ENCODE peak calls at places on chromosomes 13 and 19, in nine cellular contexts. E is AG09309; S is ascending aorta; F is activated CD8-positive, alpha-beta T cell treated with anti-CD3 and anti-CD28 coated beads for 36 hours; D is GM06990; A is breast epithelium; Q is cardiac fibroblast; W is dorsolateral prefrontal cortex; I is lung. X is an unnamed sample.

GRCh38 chr19:56101095-56101494 is 20.0 kb downstream of the ZNF787 start:
- DNase-seq in E (no peak), D (no peak), Q (no peak), S (no peak), A (no peak), W (no peak), I (no peak), F (no peak), X (no peak)

GRCh38 chr19:17794731-17795494 is at the start of gene B3GNT3:
- DNase-seq in F (no peak), A (no peak), S (no peak), W (no peak), D (no peak), I (peak), E (no peak), Q (peak), X (no peak)

GRCh38 chr13:113595131-113595530 is 10.6 kb downstream of the TFDP1 start:
- DNase-seq in E (no peak), W (peak), A (peak), I (no peak), D (no peak), F (no peak), Q (no peak), S (no peak), X (no peak)

GRCh38 chr13:34247596-34247995 is 429.6 kb downstream of the RFC3 start:
- DNase-seq in F (no peak), A (no peak), I (no peak), Q (no peak), W (no peak), E (no peak), S (no peak), D (no peak), X (no peak)

GRCh38 chr19:39428309-39429112 is 7.2 kb downstream of the RPS16 start:
- DNase-seq in W (no peak), I (no peak), F (no peak), E (peak), D (no peak), A (no peak), Q (peak), S (peak), X (no peak)

GRCh38 chr13:59823495-59823894 is 340.2 kb downstream of the DIAPH3 start:
- DNase-seq in F (no peak), A (no peak), E (peak), W (no peak), S (no peak), D (no peak), I (no peak), Q (peak), X (no peak)

GRCh38 chr19:49421039-49421877 is 2.0 kb downstream of the PTH2 start:
- DNase-seq in A (no peak), F (peak), W (peak), S (peak), I (peak), E (no peak), Q (peak), D (peak), X (peak)

GRCh38 chr13:101552797-101553196 is 100.3 kb downstream of the ITGBL1 start:
- DNase-seq in A (no peak), S (no peak), W (no peak), D (no peak), F (no peak), I (no peak), E (no peak), Q (peak), X (no peak)

GRCh38 chr19:48934837-48935236 is 1.3 kb downstream of the DHDH start:
- DNase-seq in Q (no peak), E (no peak), S (no peak), D (no peak), F (no peak), A (no peak), I (no peak), W (no peak), X (no peak)

GRCh38 chr19:43675269-43675879 is 5.4 kb upstream of the PLAUR start:
- DNase-seq in A (peak), Q (no peak), W (no peak), F (no peak), S (no peak), I (peak), E (no peak), D (no peak), X (no peak)

GRCh38 chr19:50358483-50359431 is 6.7 kb downstream of the NAPSA start:
- DNase-seq in A (no peak), I (peak), Q (peak), E (no peak), S (peak), F (peak), W (peak), D (peak), X (no peak)

GRCh38 chr13:57629391-57629804 is 2.1 kb upstream of the PCDH17 start:
- DNase-seq in Q (peak), A (peak), E (no peak), S (peak), W (peak), F (peak), D (no peak), I (no peak), X (no peak)

GRCh38 chr13:22793598-22794134 is 387.1 kb upstream of the SGCG start:
- DNase-seq in W (no peak), E (no peak), Q (no peak), S (no peak), F (no peak), I (no peak), D (no peak), A (no peak), X (no peak)

GRCh38 chr19:11556634-11557420 is 2.2 kb downstream of the ELOF1 start:
- DNase-seq in A (no peak), I (no peak), Q (no peak), E (no peak), D (no peak), S (no peak), F (no peak), W (no peak), X (no peak)

GRCh38 chr13:100954430-100955361 is 280.1 kb upstream of the TMTC4 start:
- DNase-seq in E (no peak), A (no peak), F (no peak), S (no peak), Q (no peak), W (no peak), I (no peak), D (no peak), X (no peak)

GRCh38 chr19:52171321-52172169 is at the start of gene ZNF836:
- DNase-seq in Q (peak), A (peak), D (peak), S (peak), E (no peak), I (peak), F (peak), W (peak), X (peak)

GRCh38 chr13:34401741-34402140 is 540.3 kb upstream of the NBEA start:
- DNase-seq in I (no peak), W (no peak), E (no peak), Q (no peak), A (no peak), D (no peak), S (no peak), F (no peak), X (no peak)

GRCh38 chr19:51572415-51572814 is 1.3 kb downstream of the ZNF175 start:
- DNase-seq in Q (peak), I (no peak), D (no peak), A (no peak), E (no peak), F (no peak), S (no peak), W (no peak), X (no peak)

GRCh38 chr19:1948676-1949075 is 7.7 kb downstream of the CSNK1G2 start:
- DNase-seq in E (no peak), D (no peak), I (no peak), Q (no peak), S (no peak), F (no peak), W (no peak), A (no peak), X (no peak)

GRCh38 chr13:50934735-50935419 is 25.3 kb downstream of the RNASEH2B start:
- DNase-seq in Q (no peak), S (no peak), A (no peak), W (no peak), E (no peak), F (no peak), D (no peak), I (no peak), X (no peak)

GRCh38 chr19:42427313-42427712 is at the start of gene LIPE:
- DNase-seq in Q (peak), A (no peak), E (no peak), F (no peak), I (no peak), S (no peak), D (no peak), W (no peak), X (no peak)

GRCh38 chr13:100619940-100620339 is 31.4 kb upstream of the GGACT start:
- DNase-seq in W (no peak), I (no peak), F (no peak), D (no peak), E (no peak), Q (no peak), S (no peak), A (no peak), X (no peak)

GRCh38 chr13:105969761-105970160 is 565.7 kb downstream of the EFNB2 start:
- DNase-seq in W (no peak), I (no peak), F (no peak), D (no peak), Q (no peak), A (no peak), S (no peak), E (peak), X (no peak)

GRCh38 chr19:29941828-29942403 is at the start of gene URI1:
- DNase-seq in S (peak), I (peak), E (no peak), F (peak), Q (peak), W (peak), A (peak), D (peak), X (peak)

GRCh38 chr19:53982611-53983010 is 8.8 kb upstream of the CACNG6 start:
- DNase-seq in E (no peak), I (no peak), A (no peak), D (no peak), W (no peak), F (peak), Q (peak), S (no peak), X (no peak)

GRCh38 chr19:52957591-52957990 is 5.1 kb downstream of the ZNF816 start:
- DNase-seq in W (no peak), E (no peak), A (no peak), I (no peak), Q (no peak), F (no peak), S (no peak), D (no peak), X (no peak)

GRCh38 chr19:13841339-13842293 is 35.3 kb upstream of the NANOS3 start:
- DNase-seq in D (no peak), W (no peak), S (peak), E (no peak), A (peak), I (peak), F (no peak), Q (peak), X (no peak)

GRCh38 chr13:24124789-24125476 is 35.6 kb upstream of the SPATA13 start:
- DNase-seq in D (peak), S (no peak), F (peak), Q (no peak), W (no peak), I (no peak), A (no peak), E (no peak), X (no peak)

GRCh38 chr13:40617801-40618356 is 48.6 kb downstream of the FOXO1 start:
- DNase-seq in E (no peak), W (no peak), D (no peak), S (no peak), F (no peak), I (no peak), Q (no peak), A (no peak), X (no peak)

GRCh38 chr19:54153731-54154326 is 5.7 kb downstream of the LENG1 start:
- DNase-seq in E (no peak), I (no peak), W (no peak), D (no peak), F (no peak), Q (no peak), S (no peak), A (no peak), X (no peak)

GRCh38 chr13:72290962-72291681 is 424.1 kb upstream of the DACH1 start:
- DNase-seq in I (no peak), A (no peak), D (no peak), Q (peak), E (no peak), W (no peak), S (no peak), F (no peak), X (no peak)

GRCh38 chr19:4914736-4915501 is 5.6 kb downstream of the UHRF1 start:
- DNase-seq in A (no peak), E (peak), W (no peak), S (no peak), F (peak), D (no peak), Q (peak), I (peak), X (no peak)

GRCh38 chr13:99614465-99614885 is 113.2 kb downstream of the TM9SF2 start:
- DNase-seq in Q (peak), W (no peak), F (peak), A (no peak), S (no peak), D (no peak), E (no peak), I (no peak), X (no peak)

GRCh38 chr19:40005670-40006272 is 8.9 kb downstream of the ZNF546 start:
- DNase-seq in E (no peak), I (no peak), Q (no peak), A (no peak), S (no peak), W (no peak), F (no peak), D (no peak), X (no peak)

GRCh38 chr19:45045671-45046353 is 7.0 kb downstream of the CLASRP start:
- DNase-seq in I (no peak), F (no peak), W (peak), S (no peak), D (no peak), E (no peak), A (no peak), Q (no peak), X (no peak)

GRCh38 chr19:5718032-5718578 is 1.8 kb downstream of the LONP1 start:
- DNase-seq in A (no peak), F (peak), Q (no peak), W (no peak), I (no peak), D (no peak), E (no peak), S (no peak), X (no peak)

GRCh38 chr13:52711277-52711676 is 28.3 kb downstream of the CNMD start:
- DNase-seq in F (no peak), D (no peak), E (no peak), S (no peak), A (no peak), W (no peak), Q (no peak), I (no peak), X (no peak)

GRCh38 chr19:7928741-7929701 is 3.1 kb upstream of the CTXN1 start:
- DNase-seq in E (peak), S (peak), I (no peak), A (no peak), W (peak), F (peak), D (peak), Q (peak), X (peak)

GRCh38 chr19:3669616-3670257 is 30.5 kb downstream of the PIP5K1C start:
- DNase-seq in S (no peak), E (no peak), F (no peak), W (no peak), Q (no peak), I (no peak), D (no peak), A (no peak), X (no peak)
- TF ChIP-seq CTCF in S (no peak), E (no peak), F (no peak), W (no peak), Q (no peak), I (no peak), D (no peak), A (no peak), X (no peak)

GRCh38 chr13:20197361-20197834 is 4.7 kb upstream of the GJB2 start:
- DNase-seq in Q (peak), F (peak), E (peak), A (no peak), I (no peak), D (no peak), S (no peak), W (no peak), X (no peak)
- TF ChIP-seq CTCF in Q (peak), F (peak), E (peak), A (no peak), I (peak), D (peak), S (peak), W (peak), X (peak)

DNA sequence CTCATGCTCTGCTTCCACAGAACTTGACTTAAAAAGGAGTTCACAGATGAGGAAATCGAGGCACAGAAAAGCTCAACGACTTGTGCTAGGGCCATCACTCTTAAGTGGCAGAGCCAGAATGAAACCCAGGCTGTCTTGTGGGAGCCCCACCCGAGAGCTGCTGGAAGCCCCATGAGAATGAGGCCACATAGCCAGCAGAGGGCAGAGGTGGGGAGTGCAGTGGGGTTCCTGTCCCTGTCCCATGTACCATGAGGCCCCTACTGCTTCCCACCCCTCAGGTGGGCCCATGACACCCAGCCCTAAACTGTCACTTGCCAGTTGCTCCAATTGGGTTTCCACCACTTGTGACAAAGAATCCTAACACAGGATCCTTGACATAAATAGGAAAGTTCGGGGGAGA is 175.9 kb downstream of the IRS2 start:
- DNase-seq in Q (peak), A (no peak), S (no peak), E (no peak), D (no peak), F (peak), W (no peak), I (peak), X (no peak)
- TF ChIP-seq CTCF in Q (peak), A (no peak), S (no peak), E (no peak), D (peak), F (no peak), W (peak), I (no peak), X (peak)

GRCh38 chr13:62278271-62278670 is 862.6 kb upstream of the PCDH20 start:
- DNase-seq in E (no peak), A (no peak), S (no peak), I (no peak), F (no peak), D (no peak), W (no peak), Q (no peak), X (no peak)
- TF ChIP-seq CTCF in E (no peak), A (no peak), S (no peak), I (no peak), F (no peak), D (no peak), W (no peak), Q (no peak), X (peak)

DNA sequence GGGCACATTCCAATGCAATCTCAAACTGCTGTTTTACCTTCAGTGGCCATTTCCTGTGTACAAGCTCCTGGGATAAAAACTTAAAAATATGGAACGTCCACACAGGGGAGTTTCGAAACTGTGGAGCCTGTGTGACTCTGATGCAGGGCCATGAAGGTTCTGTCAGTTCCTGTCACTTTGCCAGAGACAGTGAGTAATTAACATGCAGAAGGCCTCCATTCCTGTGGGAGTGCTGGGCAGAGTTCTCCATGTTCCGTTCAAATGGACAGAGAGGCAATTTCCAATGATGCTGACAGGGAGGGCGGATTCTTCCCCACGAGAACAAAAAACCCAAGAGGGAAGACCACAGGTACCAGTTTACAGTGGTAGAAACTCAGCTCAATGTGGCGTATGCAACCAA is 24.4 kb downstream of the WDR88 start:
- DNase-seq in A (no peak), F (no peak), D (no peak), Q (peak), W (no peak), E (no peak), I (no peak), S (no peak), X (no peak)
- TF ChIP-seq CTCF in A (no peak), F (no peak), D (no peak), Q (no peak), W (no peak), E (no peak), I (no peak), S (no peak), X (no peak)

GRCh38 chr13:27374126-27374613 is 50.2 kb upstream of the GTF3A start:
- DNase-seq in F (no peak), A (no peak), I (no peak), W (no peak), E (no peak), D (no peak), S (no peak), Q (no peak), X (no peak)
- TF ChIP-seq CTCF in F (no peak), A (no peak), I (no peak), W (no peak), E (no peak), D (no peak), S (no peak), Q (no peak), X (no peak)

DNA sequence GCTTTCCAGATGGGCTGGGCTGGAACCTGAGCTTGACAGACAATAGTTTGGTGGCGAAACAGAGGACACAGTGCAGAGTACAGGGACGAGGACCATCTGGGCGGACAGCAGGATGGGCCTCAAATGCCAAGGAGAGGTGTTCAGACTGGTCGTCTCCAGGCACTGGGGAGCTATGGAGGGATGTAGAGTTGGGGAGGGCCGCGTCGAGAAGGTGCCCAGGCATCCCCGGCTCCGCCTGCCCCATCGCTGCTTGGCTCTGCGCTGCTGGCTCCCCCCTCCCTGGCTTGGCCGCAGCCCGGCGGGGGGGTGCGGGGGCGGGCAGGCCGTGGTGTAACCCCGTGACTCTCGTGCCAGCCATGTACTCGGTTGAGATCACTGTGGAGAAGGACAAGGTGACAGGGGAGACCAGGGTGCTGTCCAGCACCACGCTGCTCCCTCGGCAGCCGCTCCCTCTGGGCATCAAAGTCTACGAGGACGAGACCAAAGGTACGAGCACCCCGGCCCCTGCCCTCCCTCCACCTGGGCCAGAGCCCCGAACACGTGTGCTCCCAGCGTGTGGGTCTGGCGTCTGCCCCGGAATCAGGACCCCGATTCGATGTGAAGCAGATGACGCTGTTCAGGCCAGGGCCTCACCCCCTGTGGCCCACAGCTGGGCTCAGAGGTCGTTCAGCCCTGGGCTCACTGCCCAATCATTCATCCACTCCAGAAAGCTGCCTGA is 10.8 kb upstream of the MISP start:
- DNase-seq in Q (no peak), F (no peak), W (no peak), D (no peak), S (no peak), E (no peak), I (no peak), A (no peak), X (no peak)
- TF ChIP-seq CTCF in Q (no peak), F (no peak), W (no peak), D (no peak), S (no peak), E (no peak), I (no peak), A (no peak), X (no peak)